ENCODE peak calls at places on chromosome 21, in six cellular contexts. L is epithelial cell of esophagus, H is spleen, B is H1, I is HL-60, J is fibroblast of mammary gland. D is an unnamed sample.

GRCh38 chr21:45555557-45556301 is 13.5 kb upstream of the SLC19A1 start:
- DNase-seq in L (peak; percentile 79), H (peak; percentile 95), B (peak; percentile 83), I (peak; percentile 76), J (peak; percentile 81), D (peak; percentile 90)

GRCh38 chr21:46130721-46131720 is 24.4 kb downstream of the FTCD start:
- DNase-seq in L (no peak), H (peak; percentile 57), B (no peak), I (no peak), J (peak; percentile 63), D (no peak)

GRCh38 chr21:45427331-45428271 is 22.6 kb downstream of the COL18A1 start:
- DNase-seq in L (peak; percentile 95), H (no peak), B (peak; percentile 67), I (no peak), J (peak; percentile 99), D (peak; percentile 93)

GRCh38 chr21:45306832-45307571 is 19.3 kb upstream of the POFUT2 start:
- DNase-seq in L (no peak), H (peak; percentile 78), B (no peak), I (no peak), J (peak; percentile 93), D (peak; percentile 96)

GRCh38 chr21:45612096-45613019 is 31.2 kb upstream of the PCBP3 start:
- DNase-seq in L (no peak), H (peak; percentile 64), B (no peak), I (no peak), J (peak; percentile 89), D (peak; percentile 82)

GRCh38 chr21:26845066-26845749 is at the start of gene ADAMTS1:
- DNase-seq in L (peak; percentile 66), H (peak; percentile 85), B (peak; percentile 68), I (peak; percentile 19), J (peak; percentile 88), D (peak; percentile 91)

GRCh38 chr21:46185717-46186116 is 1.5 kb upstream of the SPATC1L start:
- DNase-seq in L (no peak), H (no peak), B (no peak), I (no peak), J (no peak), D (no peak)

GRCh38 chr21:26966978-26967913 is at the start of gene ADAMTS5:
- DNase-seq in L (peak; percentile 61), H (peak; percentile 78), B (no peak), I (peak; percentile 88), J (peak; percentile 82), D (peak; percentile 64)

GRCh38 chr21:36709030-36709867 is 10.3 kb downstream of the SIM2 start:
- DNase-seq in L (no peak), H (peak; percentile 54), B (no peak), I (no peak), J (no peak), D (no peak)

GRCh38 chr21:41660748-41661147 is 106.1 kb downstream of the RIPK4 start:
- DNase-seq in L (no peak), H (peak; percentile 33), B (no peak), I (no peak), J (no peak), D (no peak)

GRCh38 chr21:41662161-41662560 is 104.7 kb downstream of the RIPK4 start:
- DNase-seq in L (no peak), H (peak; percentile 27), B (no peak), I (no peak), J (no peak), D (no peak)

GRCh38 chr21:41662761-41663160 is 104.1 kb downstream of the RIPK4 start:
- DNase-seq in L (no peak), H (peak; percentile 51), B (no peak), I (no peak), J (no peak), D (no peak)

GRCh38 chr21:41658321-41658720 is 108.5 kb downstream of the RIPK4 start:
- DNase-seq in L (no peak), H (peak; percentile 38), B (no peak), I (no peak), J (no peak), D (no peak)

DNA sequence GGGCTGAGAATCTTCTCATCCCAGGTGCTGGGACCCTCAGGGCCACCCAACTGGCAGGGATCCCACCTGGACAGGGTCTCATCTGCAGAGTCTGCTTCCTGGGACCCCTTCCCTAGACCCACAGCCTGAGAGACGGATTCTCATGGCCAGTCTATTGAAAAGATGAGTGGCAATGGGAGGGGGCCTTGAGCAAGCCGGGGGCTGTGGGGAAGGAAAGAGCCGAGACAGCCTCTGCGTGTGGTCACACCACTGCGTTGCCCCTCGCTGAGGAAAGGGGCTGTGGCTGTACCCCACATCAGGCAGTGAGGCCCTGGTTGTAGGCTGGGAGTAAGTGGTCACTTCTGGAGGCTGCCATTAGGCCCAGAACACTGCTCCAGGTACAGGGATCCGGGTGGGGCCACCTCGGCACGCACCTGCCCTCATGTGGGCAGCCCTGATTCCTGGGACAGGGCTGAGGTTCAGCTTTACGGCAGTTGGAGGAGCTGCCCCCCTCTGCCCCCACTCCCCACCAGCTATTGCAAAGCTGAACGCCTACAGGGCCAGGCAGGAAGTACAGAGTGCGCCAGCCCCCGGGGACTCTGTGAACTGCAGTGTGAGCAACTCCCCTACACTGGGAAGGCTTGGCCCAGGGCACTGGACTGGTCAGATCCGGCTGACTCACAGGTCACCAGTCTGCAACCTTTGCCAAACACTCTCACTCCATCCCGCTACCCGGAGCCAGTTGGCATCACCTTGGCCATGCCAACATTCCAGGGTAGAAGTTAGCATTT is 106.9 kb downstream of the RIPK4 start:
- DNase-seq in L (no peak), H (peak; percentile 61), B (no peak), I (no peak), J (peak; percentile 81), D (peak; percentile 42)
- TF ChIP-seq CTCF in L (no peak), H (no peak), B (peak; percentile 26), I (no peak), J (peak; percentile 44), D (peak; percentile 21)

GRCh38 chr21:40555129-40555528 is 291.8 kb downstream of the DSCAM start:
- DNase-seq in L (no peak), H (no peak), B (no peak), I (no peak), J (no peak), D (no peak)

GRCh38 chr21:40556442-40556968 is 290.5 kb downstream of the DSCAM start:
- DNase-seq in L (no peak), H (no peak), B (no peak), I (peak; percentile 32), J (no peak), D (no peak)

GRCh38 chr21:40548134-40548533 is 298.8 kb downstream of the DSCAM start:
- DNase-seq in L (no peak), H (no peak), B (peak; percentile 21), I (no peak), J (no peak), D (no peak)

GRCh38 chr21:40553781-40554180 is 293.2 kb downstream of the DSCAM start:
- DNase-seq in L (no peak), H (no peak), B (no peak), I (no peak), J (no peak), D (no peak)
- H3K4me3 ChIP-seq in L (no peak overlapping the region), H (no peak overlapping the region), B (no peak overlapping the region), I (no peak overlapping the region), J (no peak overlapping the region), D (no peak overlapping the region)

DNA sequence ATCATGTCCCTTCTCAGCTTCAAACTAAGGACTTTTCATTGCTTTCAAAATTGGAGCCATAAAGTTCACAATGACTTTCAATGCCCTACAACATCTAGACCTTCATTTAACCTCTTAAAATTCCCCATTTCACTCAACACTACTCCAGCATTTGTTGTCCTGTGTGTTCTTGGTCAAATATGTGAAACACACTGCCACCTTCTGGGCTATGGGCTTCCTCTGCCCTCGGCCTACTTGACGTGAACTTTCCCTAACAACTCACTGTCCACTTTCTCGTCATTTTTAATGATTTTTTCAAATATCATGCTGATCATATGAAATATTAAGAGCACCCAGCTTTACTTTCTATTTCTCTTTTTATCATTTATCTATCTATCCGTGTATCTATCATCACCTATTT is 2018.4 kb downstream of the NCAM2 start:
- DNase-seq in L (no peak), H (no peak), B (peak; percentile 15), I (peak; percentile 5), J (no peak), D (no peak)
- TF ChIP-seq CTCF in L (no peak), H (no peak), B (peak; percentile 50), I (no peak), J (no peak), D (no peak)

GRCh38 chr21:16304700-16305099 is 574.9 kb downstream of the USP25 start:
- DNase-seq in L (no peak), H (no peak), B (no peak), I (no peak), J (peak; percentile 30), D (no peak)

GRCh38 chr21:16308269-16308668 is 578.5 kb downstream of the USP25 start:
- DNase-seq in L (peak; percentile 72), H (no peak), B (no peak), I (no peak), J (peak; percentile 64), D (peak; percentile 21)

GRCh38 chr21:16304189-16304588 is 574.4 kb downstream of the USP25 start:
- DNase-seq in L (no peak), H (no peak), B (no peak), I (no peak), J (no peak), D (no peak)

GRCh38 chr21:16307256-16307655 is 577.5 kb downstream of the USP25 start:
- DNase-seq in L (no peak), H (no peak), B (no peak), I (no peak), J (no peak), D (no peak)

GRCh38 chr21:16305686-16306085 is 575.9 kb downstream of the USP25 start:
- DNase-seq in L (peak; percentile 8), H (no peak), B (no peak), I (no peak), J (peak; percentile 67), D (peak; percentile 18)
- H3K4me3 ChIP-seq in L (no peak overlapping the region), H (no peak overlapping the region), B (no peak overlapping the region), I (no peak overlapping the region), J (peak overlapping the region; percentile 29), D (no peak overlapping the region)

DNA sequence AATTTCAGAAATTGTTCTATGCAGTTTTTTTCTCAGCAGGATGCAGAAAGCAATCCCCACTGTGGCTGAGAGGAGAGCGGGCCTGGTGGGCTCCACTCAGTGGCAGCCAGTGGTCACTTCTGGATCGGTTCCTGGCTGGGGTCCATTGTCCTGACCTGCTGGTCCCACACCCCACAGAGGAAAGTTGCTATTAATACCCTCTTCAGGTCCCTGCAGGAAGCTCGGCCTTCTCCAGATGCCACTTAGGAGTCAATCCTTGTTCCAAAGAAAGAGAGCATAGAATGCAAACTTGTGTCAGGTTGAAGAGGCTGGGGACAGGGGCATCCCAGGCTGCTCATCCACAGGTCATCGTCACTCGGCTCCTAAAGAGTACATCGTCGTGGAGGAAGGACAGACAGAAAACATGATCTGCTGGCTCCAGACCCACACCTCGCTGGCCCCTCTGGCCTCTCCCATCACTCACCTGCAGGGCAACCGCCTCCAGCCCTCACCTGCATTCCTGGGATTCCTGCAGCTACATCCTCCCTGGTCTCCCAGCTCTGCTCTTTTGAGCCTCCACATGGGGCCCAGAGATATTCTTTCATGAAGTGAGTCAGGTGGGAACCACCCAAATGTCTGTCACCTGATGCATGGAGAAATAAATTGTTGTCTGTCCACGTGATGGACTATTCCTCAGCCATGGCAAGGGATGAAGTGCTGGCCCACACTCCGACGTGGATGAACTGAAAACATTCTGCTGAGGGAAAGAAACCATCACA is 152.9 kb downstream of the PSMG1 start:
- DNase-seq in L (peak; percentile 58), H (no peak), B (peak; percentile 63), I (no peak), J (no peak), D (no peak)
- TF ChIP-seq CTCF in L (no peak), H (no peak), B (peak; percentile 10), I (no peak), J (no peak), D (no peak)

GRCh38 chr21:25457411-25457810 is 149.9 kb downstream of the MRPL39 start:
- DNase-seq in L (peak; percentile 70), H (no peak), B (no peak), I (no peak), J (peak; percentile 63), D (peak; percentile 64)
- H3K4me3 ChIP-seq in L (no peak overlapping the region), H (no peak overlapping the region), B (no peak overlapping the region), I (no peak overlapping the region), J (no peak overlapping the region), D (peak overlapping the region; percentile 30)

GRCh38 chr21:34509151-34509550 is 2.9 kb downstream of the KCNE1 start:
- DNase-seq in L (no peak), H (no peak), B (no peak), I (no peak), J (no peak), D (no peak)
- TF ChIP-seq CTCF in L (peak; percentile 22), H (peak; percentile 11), B (peak; percentile 39), I (no peak), J (peak; percentile 19), D (peak; percentile 12)